ENCODE peak calls at places on chromosomes 16 and 17, in four cellular contexts. T, I, M and Q are unnamed samples.

GRCh38 chr17:65290041-65290440 is 152.9 kb downstream of the RGS9 start:
- DNase-seq in T (no peak), I (no peak), M (peak), Q (no peak)

GRCh38 chr17:324151-324571 is 28.4 kb downstream of the RPH3AL start:
- DNase-seq in T (no peak), I (no peak), M (no peak), Q (no peak)

GRCh38 chr17:15456972-15457722 is 10.3 kb downstream of the CDRT4 start:
- DNase-seq in I (no peak), T (peak), M (peak), Q (peak)

GRCh38 chr17:33284022-33284421 is 9.1 kb downstream of the ASIC2 start:
- DNase-seq in M (peak), I (peak), T (peak), Q (peak)

GRCh38 chr16:1920727-1921155 is 2.5 kb upstream of the HS3ST6 start:
- DNase-seq in M (peak), I (no peak), T (no peak), Q (no peak)

GRCh38 chr17:45143767-45144198 is 4.5 kb upstream of the HEXIM1 start:
- DNase-seq in T (no peak), M (peak), I (no peak), Q (peak)

GRCh38 chr16:49698416-49698815 is 157.5 kb downstream of the ZNF423 start:
- DNase-seq in T (no peak), M (no peak), I (no peak), Q (no peak)

GRCh38 chr16:89105599-89106151 is 12.0 kb downstream of the ACSF3 start:
- DNase-seq in M (no peak), T (no peak), I (no peak), Q (no peak)

GRCh38 chr16:31390504-31391043 is 2.6 kb upstream of the ITGAD start:
- DNase-seq in I (no peak), M (no peak), T (no peak), Q (no peak)

GRCh38 chr17:5138616-5139453 is 23.0 kb downstream of the USP6 start:
- DNase-seq in I (no peak), T (no peak), M (no peak), Q (no peak)

GRCh38 chr16:745739-746138 is 4.9 kb upstream of the CIAO3 start:
- DNase-seq in T (no peak), I (no peak), M (peak), Q (no peak)

GRCh38 chr16:69566437-69567030 is 768 bp downstream of the NFAT5 start:
- DNase-seq in M (peak), T (no peak), I (peak), Q (peak)

GRCh38 chr17:15233022-15233805 is 31.9 kb downstream of the PMP22 start:
- DNase-seq in T (no peak), I (peak), M (peak), Q (peak)

GRCh38 chr16:3496386-3496785 is 1.1 kb upstream of the C16orf90 start:
- DNase-seq in M (no peak), I (no peak), T (no peak), Q (no peak)

GRCh38 chr17:78796134-78796900 is 14.2 kb upstream of the CYTH1 start:
- DNase-seq in I (no peak), T (no peak), M (no peak), Q (no peak)

GRCh38 chr17:81012574-81013447 is 21.2 kb downstream of the CHMP6 start:
- DNase-seq in I (no peak), T (no peak), M (no peak), Q (no peak)

GRCh38 chr16:88358033-88358481 is 24.7 kb upstream of the ZNF469 start:
- DNase-seq in I (no peak), T (no peak), M (no peak), Q (no peak)

GRCh38 chr17:17053446-17054379 is 11.5 kb downstream of the MPRIP start:
- DNase-seq in T (no peak), M (no peak), I (no peak), Q (no peak)

DNA sequence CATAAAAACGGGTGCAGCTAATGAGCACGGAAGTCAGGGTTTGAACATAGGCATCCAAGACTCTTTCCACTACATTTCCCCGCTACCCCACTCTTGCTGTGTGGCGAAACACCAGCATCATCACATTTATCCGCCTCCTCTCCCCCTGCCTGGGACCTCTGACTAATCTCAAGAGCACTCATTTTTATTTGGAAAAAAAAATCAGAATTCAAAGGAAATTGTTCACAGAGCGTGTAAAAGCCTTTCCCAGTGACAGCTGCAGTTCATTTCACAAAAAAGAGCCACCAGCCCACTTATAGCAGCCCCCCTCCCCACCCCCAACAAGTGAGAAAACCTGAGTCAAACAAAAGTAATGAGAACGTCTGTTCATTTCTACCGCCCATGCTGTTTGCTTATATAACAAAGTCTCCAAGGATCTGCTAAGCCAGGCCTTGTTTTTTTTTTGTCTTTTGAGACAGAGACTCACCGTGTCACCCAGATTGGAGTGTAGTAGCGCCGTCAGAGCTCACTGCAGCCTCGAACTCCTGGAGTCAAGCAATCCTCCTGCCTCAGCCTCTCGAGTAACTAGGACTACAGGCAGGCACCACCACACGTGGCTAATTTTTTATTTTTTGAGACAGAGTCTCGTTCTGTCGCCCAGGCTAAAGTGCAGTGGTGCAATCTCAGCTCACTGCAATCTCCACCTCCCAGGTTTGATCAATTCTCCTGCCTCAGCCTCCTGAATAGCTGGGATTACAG is 48.3 kb upstream of the HAPSTR1 start:
- DNase-seq in I (no peak), T (peak), M (no peak), Q (peak)
- H3K27ac ChIP-seq in I (no peak), T (peak), M (no peak), Q (peak)

GRCh38 chr16:51390877-51391276 is 239.8 kb upstream of the SALL1 start:
- DNase-seq in I (no peak), T (no peak), M (no peak), Q (no peak)

GRCh38 chr16:51394401-51394800 is 243.3 kb upstream of the SALL1 start:
- DNase-seq in T (no peak), I (no peak), M (no peak), Q (no peak)

GRCh38 chr16:51393381-51394005 is 242.4 kb upstream of the SALL1 start:
- DNase-seq in I (peak), M (no peak), T (no peak), Q (peak)

GRCh38 chr16:51391798-51392511 is 240.9 kb upstream of the SALL1 start:
- DNase-seq in M (no peak), T (no peak), I (no peak), Q (no peak)

GRCh38 chr16:51392651-51393187 is 241.6 kb upstream of the SALL1 start:
- DNase-seq in I (peak), T (peak), M (peak), Q (peak)
- H3K4me3 ChIP-seq in I (no peak), T (no peak), M (no peak), Q (no peak)

GRCh38 chr16:57444711-57445110 is 2.5 kb downstream of the CIAPIN1 start:
- DNase-seq in T (no peak), M (no peak), I (no peak), Q (peak)
- H3K27ac ChIP-seq in T (no peak), M (peak), I (no peak), Q (no peak)

DNA sequence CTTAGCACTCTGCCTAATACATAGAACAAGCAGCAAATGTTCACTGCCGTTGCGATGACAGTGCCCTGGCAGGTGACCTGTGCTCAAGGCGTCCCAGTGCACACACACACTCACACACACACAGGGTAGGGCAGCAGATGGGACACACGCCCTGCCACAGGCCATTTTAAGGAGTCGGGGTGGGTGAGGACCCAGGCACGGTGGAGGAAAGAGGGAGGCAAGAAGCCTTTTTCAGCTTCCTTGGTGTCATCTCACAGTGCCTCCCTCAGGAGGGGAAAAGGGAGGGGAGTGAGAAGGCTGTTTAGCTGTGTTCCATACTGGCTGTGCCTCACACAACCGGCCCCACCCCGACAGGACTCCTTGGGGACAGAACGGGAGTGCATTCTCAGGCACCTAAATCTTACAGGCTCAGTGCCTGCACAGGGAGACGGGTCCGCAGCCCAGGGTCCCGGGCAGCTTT is 1.5 kb downstream of the PITPNM3 start:
- DNase-seq in I (no peak), M (no peak), T (no peak), Q (no peak)
- H3K4me3 ChIP-seq in I (peak), M (no peak), T (no peak), Q (no peak)